ENCODE peak calls at places on chromosomes 11 and 22, in four cellular contexts. S, O, J and Y are unnamed samples.

GRCh38 chr22:24810043-24810749 is 4.2 kb downstream of the SGSM1 start:
- DNase-seq in J (no peak), S (peak), O (no peak), Y (no peak)

GRCh38 chr11:45332486-45332934 is 46.4 kb upstream of the SYT13 start:
- DNase-seq in O (peak), J (no peak), S (peak), Y (peak)

GRCh38 chr22:47310601-47311000 is 548.2 kb downstream of the TBC1D22A start:
- DNase-seq in S (no peak), J (no peak), O (no peak), Y (no peak)

GRCh38 chr11:16099501-16099900 is 256.8 kb downstream of the SOX6 start:
- DNase-seq in J (no peak), O (no peak), S (no peak), Y (no peak)

GRCh38 chr11:70410276-70410675 is 11.9 kb downstream of the CTTN start:
- DNase-seq in S (no peak), O (no peak), J (no peak), Y (no peak)

GRCh38 chr22:27726726-27727449 is 74.7 kb downstream of the MN1 start:
- DNase-seq in O (peak), J (peak), S (no peak), Y (peak)

GRCh38 chr11:113043704-113044103 is 82.5 kb downstream of the NCAM1 start:
- DNase-seq in J (no peak), S (no peak), O (no peak), Y (no peak)

GRCh38 chr11:9747816-9748215 is 83.9 kb downstream of the SWAP70 start:
- DNase-seq in J (no peak), S (no peak), O (no peak), Y (no peak)

GRCh38 chr11:17343907-17344306 is 7.7 kb upstream of the NCR3LG1 start:
- DNase-seq in S (no peak), O (no peak), J (no peak), Y (peak)

GRCh38 chr11:6734616-6735015 is 37.2 kb downstream of the OR2AG2 start:
- DNase-seq in J (no peak), O (no peak), S (no peak), Y (no peak)

GRCh38 chr11:6737872-6738466 is 33.8 kb downstream of the OR2AG2 start:
- DNase-seq in J (no peak), O (peak), S (peak), Y (peak)

GRCh38 chr11:6735306-6735705 is 36.5 kb downstream of the OR2AG2 start:
- DNase-seq in S (no peak), J (no peak), O (no peak), Y (no peak)

GRCh38 chr11:6736495-6737121 is 35.2 kb downstream of the OR2AG2 start:
- DNase-seq in S (no peak), O (no peak), J (no peak), Y (peak)

GRCh38 chr11:6733326-6734030 is 38.3 kb downstream of the OR2AG2 start:
- DNase-seq in J (no peak), O (no peak), S (no peak), Y (no peak)
- H3K4me3 ChIP-seq in J (no peak), O (no peak), S (no peak), Y (no peak)

GRCh38 chr11:68950268-68950667 is 30.5 kb downstream of the MRGPRD start:
- DNase-seq in S (no peak), J (no peak), O (peak), Y (peak)
- TF ChIP-seq CTCF in S (peak), J (no peak), O (peak), Y (peak)

GRCh38 chr11:33970984-33971466 is 79.1 kb upstream of the LMO2 start:
- DNase-seq in S (peak), O (peak), J (peak), Y (peak)
- H3K4me3 ChIP-seq in S (no peak), O (no peak), J (no peak), Y (no peak)

DNA sequence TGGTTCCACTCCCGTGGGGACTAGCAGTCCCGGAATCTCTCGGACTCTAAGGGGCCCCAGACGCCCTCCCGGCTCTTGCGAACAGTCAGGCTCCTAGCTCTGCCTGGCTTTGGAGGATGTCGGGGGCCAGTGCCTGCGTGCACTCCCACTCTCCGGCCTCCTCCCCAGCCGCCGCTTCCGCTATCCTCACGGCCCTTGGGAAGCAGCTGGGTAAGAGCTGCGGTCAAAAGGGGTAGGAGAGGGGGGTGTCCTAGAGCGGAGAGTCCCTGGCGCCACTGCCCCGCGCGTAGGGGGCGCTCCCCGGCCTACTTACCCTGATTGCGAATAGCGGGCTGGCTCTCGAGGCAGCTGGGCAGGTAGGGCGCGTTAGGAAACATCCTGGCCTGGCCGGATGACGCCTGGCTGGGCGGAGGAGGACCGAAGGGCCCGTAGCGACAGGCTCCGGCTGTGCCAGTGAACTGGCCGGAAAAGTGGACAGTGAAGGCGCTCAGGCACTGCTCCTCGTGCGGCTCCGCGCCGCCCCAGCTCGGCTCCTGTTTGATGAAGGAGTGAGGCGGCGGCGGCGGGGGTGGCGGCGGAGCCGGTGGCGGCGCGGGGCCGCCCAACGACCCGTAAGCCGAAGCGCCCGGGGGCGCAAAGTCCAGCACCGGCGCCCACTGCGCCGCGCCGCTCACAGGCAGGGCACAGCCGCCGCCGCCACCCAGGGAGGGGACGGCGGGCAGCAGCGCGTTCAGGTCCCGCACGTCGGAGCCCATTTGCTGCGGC is 770 bp downstream of the WT1 start:
- DNase-seq in O (peak), S (peak), J (no peak), Y (peak)
- TF ChIP-seq CTCF in O (peak), S (peak), J (no peak), Y (peak)

DNA sequence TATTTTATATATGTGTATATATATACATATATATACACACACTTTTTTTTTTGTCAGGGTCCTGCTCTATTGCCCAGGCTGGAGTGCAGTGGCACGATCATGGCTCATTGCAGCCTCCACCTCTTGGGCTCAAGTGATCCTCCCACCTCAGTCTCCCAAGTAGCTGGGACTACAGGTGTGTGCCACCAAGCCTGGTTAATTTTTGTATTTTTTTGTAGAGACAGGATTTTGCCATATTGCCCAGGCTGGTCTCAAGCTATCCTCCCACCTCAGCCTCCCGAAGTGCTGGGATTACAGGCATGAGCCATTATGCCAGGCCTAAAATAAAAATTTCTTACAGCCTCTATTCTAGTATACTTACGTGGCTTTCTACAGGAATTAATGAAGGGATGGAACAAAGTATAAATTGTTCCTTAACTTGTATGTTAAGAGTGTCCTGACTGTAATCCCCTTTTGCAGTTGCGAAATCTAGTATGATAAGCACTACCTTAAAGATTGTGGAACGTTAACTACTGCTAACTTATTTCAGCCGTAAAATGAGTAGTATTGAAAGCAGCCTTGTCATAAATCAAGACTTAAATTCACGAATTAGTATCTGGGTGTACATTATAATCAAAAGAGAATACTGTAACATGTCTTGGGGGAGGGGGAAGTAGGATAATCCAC is 2.1 kb downstream of the TRAF6 start:
- DNase-seq in O (no peak), J (peak), S (no peak), Y (no peak)
- H3K4me3 ChIP-seq in O (no peak), J (peak), S (no peak), Y (peak)

GRCh38 chr11:11157201-11157600 is 195.8 kb downstream of the CSNK2A3 start:
- DNase-seq in S (peak), O (peak), J (no peak), Y (peak)
- TF ChIP-seq CTCF in S (peak), O (peak), J (peak), Y (peak)

GRCh38 chr11:73342633-73343032 is 33.6 kb upstream of the RELT start:
- DNase-seq in O (no peak), S (peak), J (no peak), Y (no peak)
- H3K4me3 ChIP-seq in O (no peak), S (peak), J (peak), Y (no peak)

DNA sequence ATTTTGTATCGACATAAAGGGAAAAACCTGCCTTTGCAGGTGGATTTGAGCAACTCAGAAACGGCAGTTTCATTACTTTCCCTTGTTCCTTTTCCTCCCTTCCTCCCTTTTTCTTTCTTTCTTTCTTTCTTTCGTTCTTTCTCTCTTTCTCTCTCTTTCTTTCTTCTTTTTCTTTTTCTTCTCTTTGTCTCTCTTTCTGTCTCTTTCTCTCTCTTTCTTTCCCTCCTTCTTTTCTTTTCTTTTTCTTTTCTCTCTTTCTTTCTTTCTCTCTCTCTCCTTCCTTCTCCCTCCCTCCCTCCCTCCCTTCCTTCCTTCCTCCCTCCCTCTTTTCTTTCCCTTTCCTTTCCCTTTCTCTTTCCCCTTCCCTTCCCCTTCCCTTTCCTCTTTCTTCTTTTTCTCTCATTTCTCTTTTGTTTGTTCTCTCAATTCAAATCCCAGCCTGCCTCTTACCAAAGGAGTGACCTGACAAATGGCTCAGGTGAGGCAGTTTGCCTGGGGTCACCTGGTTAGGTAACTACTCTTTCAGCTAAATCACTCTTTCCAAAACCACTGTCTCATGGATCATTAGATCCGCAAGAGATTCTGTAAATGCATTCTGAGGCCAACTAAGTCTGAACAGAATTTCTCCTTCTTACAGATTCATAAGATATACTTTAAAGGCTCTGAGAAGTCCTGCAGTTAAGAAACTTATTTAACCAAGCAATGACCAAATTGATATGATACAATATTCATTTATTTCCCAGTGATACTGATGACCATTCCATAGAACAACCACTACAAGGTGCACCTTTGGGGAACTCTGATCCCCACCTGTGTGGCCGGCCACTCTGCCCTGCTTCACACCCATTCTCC is 75.3 kb downstream of the MYO18B start:
- DNase-seq in O (no peak), J (no peak), S (no peak), Y (no peak)
- TF ChIP-seq CTCF in O (no peak), J (no peak), S (no peak), Y (no peak)

GRCh38 chr22:21032843-21033688 is 705 bp upstream of the SLC7A4 start:
- DNase-seq in J (no peak), O (no peak), S (no peak), Y (no peak)
- H3K4me3 ChIP-seq in J (peak), O (no peak), S (peak), Y (no peak)

DNA sequence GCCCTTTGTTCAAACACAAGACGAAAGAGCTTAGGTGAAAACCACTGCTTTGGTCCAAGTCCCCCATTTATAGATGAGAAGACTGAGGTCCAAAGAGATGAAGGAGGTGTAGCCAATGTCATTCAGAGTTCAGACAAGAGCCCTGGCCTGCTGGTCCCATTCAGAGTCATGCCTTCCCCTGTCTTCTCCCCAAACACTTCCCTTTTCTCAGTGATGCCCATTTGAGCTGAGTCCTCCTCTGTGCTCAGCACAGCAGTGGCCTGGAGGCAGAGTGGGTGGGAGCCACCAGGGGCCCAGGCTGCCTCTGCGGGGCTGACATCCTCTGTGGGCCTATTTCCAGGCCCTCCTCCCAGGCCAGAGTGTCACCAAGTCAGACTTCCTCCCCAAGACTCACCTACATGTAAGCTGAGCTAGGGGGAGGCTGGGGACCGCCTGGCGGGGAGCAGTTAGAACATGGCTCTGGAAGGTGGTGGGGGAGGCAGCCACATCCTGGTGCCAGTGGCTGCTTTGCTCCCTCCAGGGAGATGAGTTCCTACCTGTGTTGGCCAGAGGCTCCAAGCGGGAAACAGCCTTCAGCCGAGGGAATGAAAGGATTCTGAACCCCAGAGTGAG is 22.4 kb upstream of the LRRC10B start:
- DNase-seq in S (no peak), O (no peak), J (no peak), Y (no peak)
- TF ChIP-seq CTCF in S (no peak), O (no peak), J (no peak), Y (no peak)